ENCODE peak calls at places on chromosomes 13 and 19, in ten cellular contexts. One of them, this sample, is unnamed.

GRCh38 chr13:100525453-100526298 is 62.9 kb downstream of the GGACT start:
- DNase-seq in Peyer's patch: no peak
- DNase-seq in naive thymus-derived CD8-positive, alpha-beta T cell: no peak
- DNase-seq in stimulated activated CD4-positive, alpha-beta T cell treated with anti-CD3 and anti-CD28 coated beads, TNF-alpha, amount 100 ng/mL, for 1 hour: no peak
- DNase-seq in CD4-positive, alpha-beta T cell: no peak
- DNase-seq in C1 segment of cervical spinal cord: no peak
- DNase-seq in fibroblast of the conjunctiva: no peak
- DNase-seq in endothelial cell of umbilical vein: no peak
- DNase-seq in activated naive CD8-positive, alpha-beta T cell treated with anti-CD3 and anti-CD28 coated beads, Interleukin-2, amount 50 U/mL, for 24 hours: no peak
- DNase-seq in cardiac fibroblast: no peak
- DNase-seq in this sample: no peak

GRCh38 chr19:1952635-1953034 is 11.7 kb downstream of the CSNK1G2 start:
- DNase-seq in stimulated activated CD4-positive, alpha-beta T cell treated with anti-CD3 and anti-CD28 coated beads, TNF-alpha, amount 100 ng/mL, for 1 hour: no peak
- DNase-seq in activated naive CD8-positive, alpha-beta T cell treated with anti-CD3 and anti-CD28 coated beads, Interleukin-2, amount 50 U/mL, for 24 hours: no peak
- DNase-seq in C1 segment of cervical spinal cord: no peak
- DNase-seq in endothelial cell of umbilical vein: no peak
- DNase-seq in cardiac fibroblast: no peak
- DNase-seq in Peyer's patch: no peak
- DNase-seq in fibroblast of the conjunctiva: no peak
- DNase-seq in naive thymus-derived CD8-positive, alpha-beta T cell: no peak
- DNase-seq in CD4-positive, alpha-beta T cell: no peak
- DNase-seq in this sample: no peak

GRCh38 chr13:46168341-46168740 is 13.6 kb downstream of the LCP1 start:
- DNase-seq in C1 segment of cervical spinal cord: no peak
- DNase-seq in stimulated activated CD4-positive, alpha-beta T cell treated with anti-CD3 and anti-CD28 coated beads, TNF-alpha, amount 100 ng/mL, for 1 hour: peak; percentile 35
- DNase-seq in CD4-positive, alpha-beta T cell: no peak
- DNase-seq in endothelial cell of umbilical vein: no peak
- DNase-seq in activated naive CD8-positive, alpha-beta T cell treated with anti-CD3 and anti-CD28 coated beads, Interleukin-2, amount 50 U/mL, for 24 hours: peak; percentile 55
- DNase-seq in naive thymus-derived CD8-positive, alpha-beta T cell: peak; percentile 41
- DNase-seq in Peyer's patch: no peak
- DNase-seq in cardiac fibroblast: peak; percentile 41
- DNase-seq in fibroblast of the conjunctiva: no peak
- DNase-seq in this sample: no peak

GRCh38 chr13:22499919-22500318 is 680.9 kb upstream of the SGCG start:
- DNase-seq in fibroblast of the conjunctiva: no peak
- DNase-seq in activated naive CD8-positive, alpha-beta T cell treated with anti-CD3 and anti-CD28 coated beads, Interleukin-2, amount 50 U/mL, for 24 hours: no peak
- DNase-seq in endothelial cell of umbilical vein: no peak
- DNase-seq in naive thymus-derived CD8-positive, alpha-beta T cell: no peak
- DNase-seq in Peyer's patch: no peak
- DNase-seq in stimulated activated CD4-positive, alpha-beta T cell treated with anti-CD3 and anti-CD28 coated beads, TNF-alpha, amount 100 ng/mL, for 1 hour: no peak
- DNase-seq in CD4-positive, alpha-beta T cell: no peak
- DNase-seq in cardiac fibroblast: no peak
- DNase-seq in C1 segment of cervical spinal cord: no peak
- DNase-seq in this sample: no peak

GRCh38 chr19:3519126-3519525 is 13.0 kb downstream of the FZR1 start:
- DNase-seq in C1 segment of cervical spinal cord: no peak
- DNase-seq in fibroblast of the conjunctiva: no peak
- DNase-seq in activated naive CD8-positive, alpha-beta T cell treated with anti-CD3 and anti-CD28 coated beads, Interleukin-2, amount 50 U/mL, for 24 hours: no peak
- DNase-seq in naive thymus-derived CD8-positive, alpha-beta T cell: no peak
- DNase-seq in Peyer's patch: no peak
- DNase-seq in cardiac fibroblast: no peak
- DNase-seq in endothelial cell of umbilical vein: no peak
- DNase-seq in stimulated activated CD4-positive, alpha-beta T cell treated with anti-CD3 and anti-CD28 coated beads, TNF-alpha, amount 100 ng/mL, for 1 hour: no peak
- DNase-seq in CD4-positive, alpha-beta T cell: no peak
- DNase-seq in this sample: no peak

GRCh38 chr13:97648171-97648880 is 214.4 kb downstream of the RAP2A start:
- DNase-seq in naive thymus-derived CD8-positive, alpha-beta T cell: no peak
- DNase-seq in cardiac fibroblast: peak; percentile 44
- DNase-seq in CD4-positive, alpha-beta T cell: no peak
- DNase-seq in fibroblast of the conjunctiva: no peak
- DNase-seq in Peyer's patch: no peak
- DNase-seq in stimulated activated CD4-positive, alpha-beta T cell treated with anti-CD3 and anti-CD28 coated beads, TNF-alpha, amount 100 ng/mL, for 1 hour: no peak
- DNase-seq in endothelial cell of umbilical vein: peak; percentile 88
- DNase-seq in C1 segment of cervical spinal cord: no peak
- DNase-seq in activated naive CD8-positive, alpha-beta T cell treated with anti-CD3 and anti-CD28 coated beads, Interleukin-2, amount 50 U/mL, for 24 hours: no peak
- DNase-seq in this sample: no peak

GRCh38 chr19:11649941-11650340 is 52.7 kb downstream of the ZNF627 start:
- DNase-seq in naive thymus-derived CD8-positive, alpha-beta T cell: no peak
- DNase-seq in stimulated activated CD4-positive, alpha-beta T cell treated with anti-CD3 and anti-CD28 coated beads, TNF-alpha, amount 100 ng/mL, for 1 hour: no peak
- DNase-seq in fibroblast of the conjunctiva: no peak
- DNase-seq in activated naive CD8-positive, alpha-beta T cell treated with anti-CD3 and anti-CD28 coated beads, Interleukin-2, amount 50 U/mL, for 24 hours: no peak
- DNase-seq in cardiac fibroblast: peak; percentile 11
- DNase-seq in C1 segment of cervical spinal cord: no peak
- DNase-seq in Peyer's patch: no peak
- DNase-seq in endothelial cell of umbilical vein: no peak
- DNase-seq in CD4-positive, alpha-beta T cell: no peak
- DNase-seq in this sample: no peak

GRCh38 chr19:40932008-40932959 is 50.3 kb upstream of the CYP2A7 start:
- DNase-seq in naive thymus-derived CD8-positive, alpha-beta T cell: no peak
- DNase-seq in stimulated activated CD4-positive, alpha-beta T cell treated with anti-CD3 and anti-CD28 coated beads, TNF-alpha, amount 100 ng/mL, for 1 hour: no peak
- DNase-seq in fibroblast of the conjunctiva: no peak
- DNase-seq in endothelial cell of umbilical vein: no peak
- DNase-seq in activated naive CD8-positive, alpha-beta T cell treated with anti-CD3 and anti-CD28 coated beads, Interleukin-2, amount 50 U/mL, for 24 hours: no peak
- DNase-seq in cardiac fibroblast: no peak
- DNase-seq in CD4-positive, alpha-beta T cell: no peak
- DNase-seq in C1 segment of cervical spinal cord: no peak
- DNase-seq in Peyer's patch: no peak
- DNase-seq in this sample: no peak

GRCh38 chr19:6711605-6712004 is 8.8 kb downstream of the C3 start:
- DNase-seq in naive thymus-derived CD8-positive, alpha-beta T cell: no peak
- DNase-seq in CD4-positive, alpha-beta T cell: no peak
- DNase-seq in stimulated activated CD4-positive, alpha-beta T cell treated with anti-CD3 and anti-CD28 coated beads, TNF-alpha, amount 100 ng/mL, for 1 hour: no peak
- DNase-seq in C1 segment of cervical spinal cord: no peak
- DNase-seq in fibroblast of the conjunctiva: no peak
- DNase-seq in endothelial cell of umbilical vein: no peak
- DNase-seq in Peyer's patch: no peak
- DNase-seq in activated naive CD8-positive, alpha-beta T cell treated with anti-CD3 and anti-CD28 coated beads, Interleukin-2, amount 50 U/mL, for 24 hours: no peak
- DNase-seq in cardiac fibroblast: no peak
- DNase-seq in this sample: no peak

GRCh38 chr13:93915269-93915809 is 564.1 kb downstream of the DCT start:
- DNase-seq in cardiac fibroblast: peak; percentile 50
- DNase-seq in CD4-positive, alpha-beta T cell: no peak
- DNase-seq in activated naive CD8-positive, alpha-beta T cell treated with anti-CD3 and anti-CD28 coated beads, Interleukin-2, amount 50 U/mL, for 24 hours: no peak
- DNase-seq in fibroblast of the conjunctiva: peak; percentile 17
- DNase-seq in C1 segment of cervical spinal cord: no peak
- DNase-seq in Peyer's patch: no peak
- DNase-seq in endothelial cell of umbilical vein: no peak
- DNase-seq in stimulated activated CD4-positive, alpha-beta T cell treated with anti-CD3 and anti-CD28 coated beads, TNF-alpha, amount 100 ng/mL, for 1 hour: no peak
- DNase-seq in naive thymus-derived CD8-positive, alpha-beta T cell: no peak
- DNase-seq in this sample: no peak

GRCh38 chr13:35768126-35768525 is 291.6 kb upstream of the MAB21L1 start:
- DNase-seq in fibroblast of the conjunctiva: no peak
- DNase-seq in stimulated activated CD4-positive, alpha-beta T cell treated with anti-CD3 and anti-CD28 coated beads, TNF-alpha, amount 100 ng/mL, for 1 hour: no peak
- DNase-seq in C1 segment of cervical spinal cord: no peak
- DNase-seq in activated naive CD8-positive, alpha-beta T cell treated with anti-CD3 and anti-CD28 coated beads, Interleukin-2, amount 50 U/mL, for 24 hours: no peak
- DNase-seq in CD4-positive, alpha-beta T cell: no peak
- DNase-seq in cardiac fibroblast: no peak
- DNase-seq in Peyer's patch: no peak
- DNase-seq in endothelial cell of umbilical vein: no peak
- DNase-seq in naive thymus-derived CD8-positive, alpha-beta T cell: no peak
- DNase-seq in this sample: no peak